ENCODE peak calls at places on chromosomes 16 and 17, in four cellular contexts. One of them, this sample, is unnamed.

GRCh38 chr17:17070931-17071330 is 28.7 kb downstream of the MPRIP start:
- DNase-seq in WTC11: peak
- DNase-seq in HepG2: no peak
- DNase-seq in K562: no peak
- DNase-seq in this sample: no peak

GRCh38 chr16:54587176-54587515 is 300.6 kb upstream of the IRX3 start:
- DNase-seq in WTC11: no peak
- DNase-seq in HepG2: no peak
- DNase-seq in K562: no peak
- DNase-seq in this sample: no peak

GRCh38 chr17:7475764-7476422 is 3.5 kb downstream of the ZBTB4 start:
- DNase-seq in WTC11: no peak
- DNase-seq in HepG2: no peak
- DNase-seq in K562: peak
- DNase-seq in this sample: no peak

GRCh38 chr16:6382787-6383515 is 949.7 kb upstream of the RBFOX1 start:
- DNase-seq in WTC11: no peak
- DNase-seq in HepG2: no peak
- DNase-seq in K562: no peak
- DNase-seq in this sample: no peak

GRCh38 chr16:68085259-68086071 is at the start of gene NFATC3:
- DNase-seq in WTC11: peak
- DNase-seq in HepG2: peak
- DNase-seq in K562: peak
- DNase-seq in this sample: peak

GRCh38 chr16:54816471-54816870 is 114.2 kb upstream of the IRX5 start:
- DNase-seq in WTC11: no peak
- DNase-seq in HepG2: no peak
- DNase-seq in K562: no peak
- DNase-seq in this sample: no peak

GRCh38 chr17:16181581-16181980 is 33.8 kb downstream of the NCOR1 start:
- DNase-seq in WTC11: no peak
- DNase-seq in HepG2: no peak
- DNase-seq in K562: no peak
- DNase-seq in this sample: no peak

GRCh38 chr16:4660454-4661007 is 32.8 kb upstream of the NUDT16L1 start:
- DNase-seq in WTC11: no peak
- DNase-seq in HepG2: peak
- DNase-seq in K562: peak
- DNase-seq in this sample: no peak

GRCh38 chr16:23781176-23781575 is 26.4 kb downstream of the CHP2 start:
- DNase-seq in WTC11: no peak
- DNase-seq in HepG2: no peak
- DNase-seq in K562: no peak
- DNase-seq in this sample: no peak

GRCh38 chr17:15480209-15480608 is 12.8 kb upstream of the CDRT4 start:
- DNase-seq in WTC11: no peak
- DNase-seq in HepG2: no peak
- DNase-seq in K562: no peak
- DNase-seq in this sample: no peak

GRCh38 chr16:66423177-66423576 is 3.9 kb upstream of the BEAN1 start:
- DNase-seq in WTC11: no peak
- DNase-seq in HepG2: no peak
- DNase-seq in K562: no peak
- DNase-seq in this sample: no peak

GRCh38 chr17:48639136-48639535 is 13.0 kb upstream of the HOXB9 start:
- DNase-seq in WTC11: no peak
- DNase-seq in HepG2: no peak
- DNase-seq in K562: peak
- DNase-seq in this sample: peak

GRCh38 chr17:14471052-14471451 is 170.2 kb downstream of the HS3ST3B1 start:
- DNase-seq in WTC11: no peak
- DNase-seq in HepG2: peak
- DNase-seq in K562: no peak
- DNase-seq in this sample: peak

GRCh38 chr16:31402687-31403086 is 9.6 kb downstream of the ITGAD start:
- DNase-seq in WTC11: no peak
- DNase-seq in HepG2: no peak
- DNase-seq in K562: no peak
- DNase-seq in this sample: no peak

GRCh38 chr16:47848481-47849109 is 307.2 kb downstream of the ABCC12 start:
- DNase-seq in WTC11: no peak
- DNase-seq in HepG2: no peak
- DNase-seq in K562: no peak
- DNase-seq in this sample: no peak

GRCh38 chr16:15966420-15967222 is 17.2 kb downstream of the ABCC1 start:
- DNase-seq in WTC11: no peak
- DNase-seq in HepG2: no peak
- DNase-seq in K562: no peak
- DNase-seq in this sample: peak

GRCh38 chr17:1714488-1714979 is 4.4 kb upstream of the TLCD2 start:
- DNase-seq in WTC11: peak
- DNase-seq in HepG2: peak
- DNase-seq in K562: peak
- DNase-seq in this sample: peak

GRCh38 chr17:42460371-42460770 is 1.7 kb downstream of the ATP6V0A1 start:
- DNase-seq in WTC11: no peak
- DNase-seq in HepG2: no peak
- DNase-seq in K562: no peak
- DNase-seq in this sample: no peak

GRCh38 chr17:412211-413015 is 59.8 kb upstream of the RPH3AL start:
- DNase-seq in WTC11: peak
- DNase-seq in HepG2: peak
- DNase-seq in K562: peak
- DNase-seq in this sample: peak
- TF ChIP-seq HMGXB4 in WTC11: no peak
- TF ChIP-seq HMGXB4 in HepG2: no peak
- TF ChIP-seq HMGXB4 in K562: no peak
- TF ChIP-seq HMGXB4 in this sample: no peak

GRCh38 chr17:77736207-77736600 is 222.3 kb upstream of the TNRC6C start:
- DNase-seq in WTC11: no peak
- DNase-seq in HepG2: no peak
- DNase-seq in K562: no peak
- DNase-seq in this sample: no peak

GRCh38 chr17:77733576-77734296 is 224.8 kb upstream of the TNRC6C start:
- DNase-seq in WTC11: no peak
- DNase-seq in HepG2: no peak
- DNase-seq in K562: no peak
- DNase-seq in this sample: no peak

GRCh38 chr17:77735341-77736206 is 222.9 kb upstream of the TNRC6C start:
- DNase-seq in WTC11: no peak
- DNase-seq in HepG2: no peak
- DNase-seq in K562: peak
- DNase-seq in this sample: no peak

GRCh38 chr17:77735051-77735340 is 223.5 kb upstream of the TNRC6C start:
- DNase-seq in WTC11: no peak
- DNase-seq in HepG2: no peak
- DNase-seq in K562: no peak
- DNase-seq in this sample: no peak

GRCh38 chr17:77734371-77735050 is 224.0 kb upstream of the TNRC6C start:
- DNase-seq in WTC11: peak
- DNase-seq in HepG2: peak
- DNase-seq in K562: peak
- DNase-seq in this sample: peak
- TF ChIP-seq HMGXB4 in WTC11: no peak
- TF ChIP-seq HMGXB4 in HepG2: no peak
- TF ChIP-seq HMGXB4 in K562: no peak
- TF ChIP-seq HMGXB4 in this sample: no peak

GRCh38 chr17:53765129-53765528 is 57.6 kb upstream of the KIF2B start:
- DNase-seq in WTC11: no peak
- DNase-seq in HepG2: no peak
- DNase-seq in K562: peak
- DNase-seq in this sample: no peak
- TF ChIP-seq HMGXB4 in WTC11: no peak
- TF ChIP-seq HMGXB4 in HepG2: no peak
- TF ChIP-seq HMGXB4 in K562: no peak
- TF ChIP-seq HMGXB4 in this sample: no peak

GRCh38 chr16:76459111-76459510 is 181.9 kb downstream of the CNTNAP4 start:
- DNase-seq in WTC11: no peak
- DNase-seq in HepG2: no peak
- DNase-seq in K562: no peak
- DNase-seq in this sample: no peak
- TF ChIP-seq HMGXB4 in WTC11: no peak
- TF ChIP-seq HMGXB4 in HepG2: no peak
- TF ChIP-seq HMGXB4 in K562: no peak
- TF ChIP-seq HMGXB4 in this sample: no peak

DNA sequence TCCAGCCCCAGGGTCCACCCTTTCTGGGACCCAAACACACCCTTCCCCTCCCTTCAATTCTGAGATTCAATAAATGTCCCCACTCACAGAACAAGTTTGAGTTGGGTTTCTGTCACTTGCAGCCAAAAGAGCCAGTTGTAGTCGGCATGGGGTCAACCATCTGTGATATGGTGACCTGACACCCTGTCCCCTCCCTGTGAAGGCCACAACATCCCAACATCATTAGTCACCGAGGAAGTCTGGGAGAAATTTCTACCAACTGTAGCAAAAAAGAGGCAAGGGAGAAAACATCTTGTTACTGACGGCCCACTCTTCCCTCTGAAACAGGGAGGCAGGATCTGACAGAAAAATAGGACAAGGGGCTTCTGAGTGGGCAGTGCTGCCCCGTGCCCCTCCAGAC is 638 bp upstream of the LYZL6 start:
- DNase-seq in WTC11: no peak
- DNase-seq in HepG2: no peak
- DNase-seq in K562: no peak
- DNase-seq in this sample: no peak
- TF ChIP-seq HMGXB4 in WTC11: no peak
- TF ChIP-seq HMGXB4 in HepG2: no peak
- TF ChIP-seq HMGXB4 in K562: no peak
- TF ChIP-seq HMGXB4 in this sample: no peak

GRCh38 chr16:84013787-84014569 is 28.6 kb downstream of the SLC38A8 start:
- DNase-seq in WTC11: peak
- DNase-seq in HepG2: peak
- DNase-seq in K562: peak
- DNase-seq in this sample: peak
- TF ChIP-seq HMGXB4 in WTC11: no peak
- TF ChIP-seq HMGXB4 in HepG2: no peak
- TF ChIP-seq HMGXB4 in K562: no peak
- TF ChIP-seq HMGXB4 in this sample: no peak

GRCh38 chr17:162689-163088 is 18.8 kb downstream of the DOC2B start:
- DNase-seq in WTC11: no peak
- DNase-seq in HepG2: no peak
- DNase-seq in K562: no peak
- DNase-seq in this sample: no peak

GRCh38 chr17:161481-161880 is 20.0 kb downstream of the DOC2B start:
- DNase-seq in WTC11: no peak
- DNase-seq in HepG2: no peak
- DNase-seq in K562: no peak
- DNase-seq in this sample: no peak

GRCh38 chr17:164536-165235 is 16.8 kb downstream of the DOC2B start:
- DNase-seq in WTC11: peak
- DNase-seq in HepG2: peak
- DNase-seq in K562: peak
- DNase-seq in this sample: peak

GRCh38 chr17:165939-166338 is 15.5 kb downstream of the DOC2B start:
- DNase-seq in WTC11: no peak
- DNase-seq in HepG2: no peak
- DNase-seq in K562: no peak
- DNase-seq in this sample: no peak

GRCh38 chr17:163514-164103 is 17.8 kb downstream of the DOC2B start:
- DNase-seq in WTC11: peak
- DNase-seq in HepG2: peak
- DNase-seq in K562: peak
- DNase-seq in this sample: no peak
- TF ChIP-seq HMGXB4 in WTC11: no peak
- TF ChIP-seq HMGXB4 in HepG2: no peak
- TF ChIP-seq HMGXB4 in K562: no peak
- TF ChIP-seq HMGXB4 in this sample: no peak

GRCh38 chr17:18181358-18181757 is 2.3 kb upstream of the ALKBH5 start:
- DNase-seq in WTC11: no peak
- DNase-seq in HepG2: no peak
- DNase-seq in K562: peak
- DNase-seq in this sample: no peak
- TF ChIP-seq HMGXB4 in WTC11: no peak
- TF ChIP-seq HMGXB4 in HepG2: no peak
- TF ChIP-seq HMGXB4 in K562: no peak
- TF ChIP-seq HMGXB4 in this sample: no peak

DNA sequence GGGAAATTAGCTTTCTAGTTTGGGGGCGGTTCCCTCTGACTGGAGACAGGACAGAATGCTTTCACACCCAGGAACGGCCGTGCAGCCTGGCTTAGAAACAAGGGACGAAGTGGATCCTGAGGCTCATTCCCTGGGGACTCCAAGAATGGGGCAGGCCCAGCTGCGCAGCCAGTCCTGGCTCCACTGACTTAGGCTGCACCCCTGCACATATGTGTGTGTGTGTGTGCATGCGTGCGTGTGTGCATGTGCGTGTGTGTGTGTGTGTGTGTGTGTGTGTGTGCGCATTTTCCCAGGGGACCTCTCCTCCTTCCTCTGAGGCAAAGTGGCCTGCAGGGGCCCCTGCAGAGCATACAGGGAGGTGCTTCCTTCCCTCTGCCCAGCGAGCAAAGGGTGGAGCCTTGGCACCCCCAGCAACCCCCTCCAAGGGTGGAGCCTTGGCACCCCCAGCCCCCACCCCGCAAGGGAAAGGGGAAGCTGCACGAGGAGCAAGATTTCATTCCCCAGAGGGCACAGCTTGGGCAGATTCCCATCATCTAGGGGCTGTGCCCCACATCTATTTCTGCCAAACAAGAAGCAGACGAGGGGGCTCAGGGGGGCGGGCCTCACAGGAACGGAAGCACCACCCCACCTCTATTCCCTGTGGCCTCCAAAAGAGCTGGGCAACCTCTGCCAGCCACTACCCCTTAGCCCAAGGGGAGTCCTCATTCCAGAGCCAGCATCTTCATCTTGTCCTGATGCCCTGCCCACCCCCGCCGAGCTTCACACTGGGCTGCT is 97.6 kb upstream of the CBX4 start:
- DNase-seq in WTC11: no peak
- DNase-seq in HepG2: no peak
- DNase-seq in K562: no peak
- DNase-seq in this sample: no peak
- TF ChIP-seq HMGXB4 in WTC11: no peak
- TF ChIP-seq HMGXB4 in HepG2: no peak
- TF ChIP-seq HMGXB4 in K562: no peak
- TF ChIP-seq HMGXB4 in this sample: no peak

DNA sequence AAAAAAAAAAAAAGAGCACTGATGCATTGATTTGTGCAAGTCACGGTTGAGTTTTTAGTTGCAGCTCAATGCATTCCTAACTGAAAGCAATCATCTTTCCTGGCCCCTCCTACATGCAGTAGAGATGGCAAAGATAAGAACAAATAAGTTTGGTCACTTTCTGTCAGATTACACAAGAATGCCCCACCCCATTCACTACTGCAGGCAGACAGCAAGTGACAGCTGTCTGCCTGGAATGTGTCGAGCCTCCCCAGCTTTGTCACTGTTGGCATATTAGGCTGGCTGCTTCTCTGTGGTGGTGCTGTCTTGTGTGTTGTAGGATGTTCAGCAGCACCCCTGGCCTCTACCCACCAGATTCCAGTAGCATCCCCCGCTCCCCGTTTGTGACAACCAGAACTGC is 243.6 kb downstream of the FOXL1 start:
- DNase-seq in WTC11: no peak
- DNase-seq in HepG2: no peak
- DNase-seq in K562: no peak
- DNase-seq in this sample: no peak
- TF ChIP-seq HMGXB4 in WTC11: no peak
- TF ChIP-seq HMGXB4 in HepG2: no peak
- TF ChIP-seq HMGXB4 in K562: no peak
- TF ChIP-seq HMGXB4 in this sample: no peak